ENCODE peak calls at places on chromosomes 2 and 18, in ten cellular contexts. Z is NCI-H1092, W is hypothalamus, C is Right ventricle myocardium superior, H is naive B cell, T is dermis blood vessel endothelial cell, G is GM18507, E is psoas muscle, J is amniotic stem cell, F is body of pancreas. S is an unnamed sample.
A peak's percentile ranks its signal among the peaks of the same experiment; 100 is the strongest.

GRCh38 chr18:54805571-54806334 is 22.5 kb upstream of the RAB27B start:
- DNase-seq in H (no peak), T (no peak), C (no peak), G (no peak), F (no peak), Z (no peak), W (no peak), E (no peak), J (peak; percentile 28), S (no peak)

GRCh38 chr2:28233070-28233718 is 159.5 kb upstream of the FOSL2 start:
- DNase-seq in F (peak; percentile 16), G (no peak), C (no peak), Z (no peak), W (no peak), T (no peak), H (no peak), J (no peak), E (no peak), S (no peak)

GRCh38 chr18:76564117-76564516 is 69.1 kb upstream of the ZNF516 start:
- DNase-seq in H (no peak), J (no peak), W (no peak), G (no peak), C (no peak), Z (no peak), T (no peak), E (no peak), F (no peak), S (no peak)

GRCh38 chr18:79258447-79258846 is 137.3 kb upstream of the NFATC1 start:
- DNase-seq in W (no peak), Z (no peak), F (no peak), G (peak; percentile 37), H (no peak), J (no peak), T (no peak), E (no peak), C (no peak), S (no peak)

GRCh38 chr2:120909102-120909501 is 173.4 kb downstream of the GLI2 start:
- DNase-seq in E (no peak), G (no peak), H (no peak), C (no peak), J (no peak), W (no peak), F (no peak), Z (no peak), T (no peak), S (no peak)

GRCh38 chr2:84301717-84302116 is 157.4 kb downstream of the SUCLG1 start:
- DNase-seq in E (no peak), T (no peak), J (no peak), H (no peak), Z (no peak), C (no peak), F (no peak), G (no peak), W (no peak), S (no peak)

GRCh38 chr18:45063246-45064038 is 382.8 kb downstream of the SETBP1 start:
- DNase-seq in Z (no peak), T (no peak), E (peak; percentile 48), C (no peak), W (no peak), H (no peak), G (no peak), J (no peak), F (no peak), S (no peak)

GRCh38 chr18:79458131-79458838 is 62.6 kb downstream of the NFATC1 start:
- DNase-seq in E (peak; percentile 85), H (no peak), T (peak; percentile 95), W (no peak), C (peak; percentile 82), F (peak; percentile 72), G (no peak), Z (no peak), J (peak; percentile 83), S (no peak)

GRCh38 chr18:41558744-41559143 is 396.3 kb upstream of the PIK3C3 start:
- DNase-seq in E (no peak), T (no peak), F (no peak), G (no peak), C (no peak), H (no peak), Z (no peak), J (no peak), W (no peak), S (no peak)

S was measured in nucleus accumbens.